ENCODE peak calls at places on chromosome 11, in seven cellular contexts. Q is mesendoderm, P is mesenchymal stem cell, Z is H9, F is neuronal stem cell, W is H1, S is trophoblast cell. E is an unnamed sample.
A peak's percentile ranks its signal among the peaks of the same experiment; 100 is the strongest.

GRCh38 chr11:108589136-108589535 is 4.4 kb downstream of the EXPH5 start:
- DNase-seq in Q (no peak), P (no peak), Z (no peak), F (no peak), W (no peak), S (no peak), E (no peak)

GRCh38 chr11:64694026-64694755 is 28.8 kb downstream of the NRXN2 start:
- DNase-seq in Q (no peak), P (no peak), Z (no peak), F (no peak), W (no peak), S (no peak), E (no peak)

GRCh38 chr11:86632499-86633269 is 39.7 kb downstream of the ME3 start:
- DNase-seq in Q (peak; percentile 95), P (peak; percentile 99), Z (peak; percentile 77), F (peak; percentile 12), W (peak; percentile 39), S (peak; percentile 53), E (peak; percentile 99)

GRCh38 chr11:12835286-12835685 is 161.1 kb downstream of the TEAD1 start:
- DNase-seq in Q (no peak), P (no peak), Z (no peak), F (no peak), W (no peak), S (no peak), E (no peak)

GRCh38 chr11:65452806-65453490 is 30.4 kb downstream of the NEAT1 start:
- DNase-seq in Q (no peak), P (peak; percentile 81), Z (no peak), F (no peak), W (no peak), S (no peak), E (peak; percentile 87)

GRCh38 chr11:42770444-42771065 is 541.2 kb upstream of the API5 start:
- DNase-seq in Q (peak; percentile 51), P (peak; percentile 15), Z (peak; percentile 31), F (peak; percentile 36), W (peak; percentile 7), S (peak; percentile 25), E (no peak)

GRCh38 chr11:92249156-92249753 is 24.6 kb downstream of the FAT3 start:
- DNase-seq in Q (no peak), P (no peak), Z (no peak), F (no peak), W (no peak), S (no peak), E (no peak)

GRCh38 chr11:67496113-67496512 is 9.1 kb downstream of the PITPNM1 start:
- DNase-seq in Q (no peak), P (no peak), Z (no peak), F (no peak), W (no peak), S (no peak), E (no peak)

GRCh38 chr11:12680246-12680939 is 6.2 kb downstream of the TEAD1 start:
- DNase-seq in Q (peak; percentile 98), P (peak; percentile 96), Z (peak; percentile 96), F (peak; percentile 85), W (peak; percentile 86), S (peak; percentile 75), E (peak; percentile 91)

GRCh38 chr11:1201395-1202153 is 21.3 kb upstream of the MUC5B start:
- DNase-seq in Q (no peak), P (peak; percentile 1), Z (no peak), F (no peak), W (no peak), S (no peak), E (no peak)

GRCh38 chr11:315051-315481 is 1.2 kb downstream of the IFITM1 start:
- DNase-seq in Q (no peak), P (peak; percentile 33), Z (no peak), F (no peak), W (no peak), S (no peak), E (no peak)

GRCh38 chr11:63682045-63682915 is 980 bp downstream of the RTN3 start:
- DNase-seq in Q (peak; percentile 62), P (peak; percentile 60), Z (peak; percentile 44), F (peak; percentile 24), W (no peak), S (peak; percentile 42), E (no peak)

GRCh38 chr11:111379500-111380136 is 543 bp upstream of the POU2AF1 start:
- DNase-seq in Q (no peak), P (no peak), Z (no peak), F (no peak), W (no peak), S (no peak), E (no peak)

GRCh38 chr11:2474059-2474901 is 29.5 kb downstream of the KCNQ1 start:
- DNase-seq in Q (no peak), P (no peak), Z (no peak), F (no peak), W (no peak), S (no peak), E (no peak)

GRCh38 chr11:6545917-6546605 is 49.0 kb downstream of the DNHD1 start:
- DNase-seq in Q (no peak), P (no peak), Z (peak; percentile 23), F (no peak), W (no peak), S (no peak), E (no peak)

DNA sequence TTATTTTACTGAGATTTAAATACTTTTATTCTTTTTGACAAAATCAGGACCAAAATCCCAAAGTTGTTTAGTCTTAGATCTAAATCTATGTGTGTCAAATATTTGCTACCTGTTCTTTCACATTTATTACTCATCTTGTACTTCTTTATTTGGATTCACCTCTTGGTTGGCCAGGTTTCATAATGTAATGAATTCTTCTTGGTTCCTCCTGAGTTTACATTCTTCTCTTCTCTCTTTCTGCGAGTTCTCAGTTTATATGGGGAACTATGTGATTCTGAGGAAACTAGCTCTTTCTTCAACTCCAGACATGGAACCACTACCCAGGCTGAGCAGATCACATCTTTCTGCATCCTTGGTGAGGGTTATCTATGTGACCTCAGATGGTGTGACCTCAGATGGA is 50.2 kb downstream of the EHF start:
- DNase-seq in Q (no peak), P (no peak), Z (no peak), F (no peak), W (no peak), S (no peak), E (no peak)
- H3K23ac ChIP-seq in Q (no peak overlapping the region), P (no peak overlapping the region), Z (no peak overlapping the region), F (no peak overlapping the region), W (no peak overlapping the region), S (no peak overlapping the region), E (no peak overlapping the region)

GRCh38 chr11:71447791-71448256 is 369 bp downstream of the DHCR7 start:
- DNase-seq in Q (peak; percentile 75), P (peak; percentile 56), Z (no peak), F (peak; percentile 48), W (no peak), S (no peak), E (no peak)

GRCh38 chr11:71448257-71449161 is at the start of gene DHCR7:
- DNase-seq in Q (peak; percentile 98), P (peak; percentile 96), Z (peak; percentile 98), F (peak; percentile 95), W (peak; percentile 86), S (peak; percentile 92), E (peak; percentile 93)

GRCh38 chr11:71450507-71450906 is 2.3 kb upstream of the DHCR7 start:
- DNase-seq in Q (no peak), P (no peak), Z (no peak), F (no peak), W (no peak), S (no peak), E (no peak)

GRCh38 chr11:71451596-71452353 is 1.2 kb upstream of the NADSYN1 start:
- DNase-seq in Q (peak; percentile 78), P (no peak), Z (peak; percentile 86), F (no peak), W (peak; percentile 38), S (no peak), E (no peak)

GRCh38 chr11:71449596-71449995 is 1.4 kb upstream of the DHCR7 start:
- DNase-seq in Q (no peak), P (no peak), Z (no peak), F (no peak), W (no peak), S (no peak), E (no peak)
- H3K23ac ChIP-seq in Q (no peak overlapping the region), P (no peak overlapping the region), Z (no peak overlapping the region), F (no peak overlapping the region), W (no peak overlapping the region), S (no peak overlapping the region), E (peak overlapping the region; percentile 4)

DNA sequence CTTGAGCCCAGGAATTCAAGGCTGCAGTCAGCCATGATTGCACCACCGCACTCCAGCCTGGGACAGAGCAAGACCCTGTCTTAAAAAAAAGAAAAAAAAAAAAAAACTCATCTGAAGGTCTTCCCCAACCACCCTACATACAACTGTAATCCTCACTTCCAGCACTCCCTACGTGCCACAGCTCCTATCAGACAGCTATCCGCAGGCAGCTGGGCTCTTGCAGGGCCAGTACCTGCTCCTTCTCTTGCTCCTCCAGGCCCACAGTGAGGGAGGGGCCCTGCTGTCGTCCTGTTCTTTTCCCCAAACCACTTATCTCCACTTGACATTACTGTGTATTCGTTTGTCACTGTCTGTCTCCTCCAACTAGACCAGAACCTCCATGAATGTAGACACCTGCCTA is 156.1 kb upstream of the NECTIN1 start:
- DNase-seq in Q (peak; percentile 56), P (no peak), Z (no peak), F (no peak), W (no peak), S (no peak), E (no peak)
- H3K23ac ChIP-seq in Q (no peak overlapping the region), P (no peak overlapping the region), Z (no peak overlapping the region), F (no peak overlapping the region), W (no peak overlapping the region), S (no peak overlapping the region), E (no peak overlapping the region)

GRCh38 chr11:31809857-31810778 is 1.0 kb downstream of the PAX6 start:
- DNase-seq in Q (peak; percentile 74), P (peak; percentile 46), Z (peak; percentile 64), F (no peak), W (no peak), S (no peak), E (peak; percentile 28)

GRCh38 chr11:31810779-31811647 is at the start of gene PAX6:
- DNase-seq in Q (peak; percentile 88), P (no peak), Z (peak; percentile 88), F (peak; percentile 97), W (no peak), S (peak; percentile 61), E (peak; percentile 19)

GRCh38 chr11:31813242-31813960 is 2.3 kb upstream of the PAX6 start:
- DNase-seq in Q (peak; percentile 89), P (no peak), Z (no peak), F (no peak), W (no peak), S (no peak), E (no peak)

GRCh38 chr11:31813961-31814868 is 3.1 kb upstream of the PAX6 start:
- DNase-seq in Q (peak; percentile 57), P (no peak), Z (peak; percentile 53), F (no peak), W (no peak), S (no peak), E (no peak)

DNA sequence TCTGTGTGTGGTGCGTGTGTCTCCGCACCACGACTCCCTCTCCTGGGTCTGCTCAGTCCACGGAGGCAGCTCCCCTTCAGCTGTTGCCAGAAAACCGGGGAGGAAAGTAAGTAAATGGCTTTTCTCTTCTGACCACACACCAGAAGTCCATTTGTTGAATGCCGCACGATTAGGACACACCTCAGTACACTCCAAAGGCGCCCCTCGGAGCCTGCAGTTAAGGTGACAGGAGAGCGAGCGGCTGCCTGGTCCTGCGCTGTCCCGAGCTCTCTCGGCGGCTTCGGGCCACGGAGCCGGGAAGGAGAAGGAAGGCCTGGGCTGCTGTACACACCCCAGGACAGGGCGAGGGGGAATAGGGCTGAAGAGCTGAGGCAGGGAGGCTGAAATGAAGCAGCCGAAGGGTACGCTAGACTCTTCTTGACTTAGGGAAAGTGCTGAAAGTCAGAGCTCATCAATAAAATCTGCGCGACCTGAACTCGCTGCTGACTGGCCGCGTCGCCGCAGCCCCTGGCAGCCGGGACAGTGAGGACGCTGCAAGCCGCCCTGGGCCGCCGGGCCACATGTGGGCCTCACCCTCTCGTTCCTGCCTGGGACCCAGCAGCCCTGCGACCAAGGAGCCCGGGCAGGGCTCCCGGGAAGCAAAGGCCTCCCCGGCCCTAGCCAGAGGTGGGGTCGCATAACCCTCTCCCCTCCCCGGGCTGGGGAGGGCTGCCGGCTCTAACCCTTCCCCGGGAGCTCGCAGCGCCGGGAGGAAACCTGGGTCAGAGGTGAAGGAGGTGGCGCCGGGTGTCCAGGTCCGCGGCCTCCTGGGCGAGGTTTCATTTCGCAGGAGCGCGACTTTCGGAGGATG is 1.5 kb upstream of the PAX6 start:
- DNase-seq in Q (peak; percentile 59), P (peak; percentile 31), Z (no peak), F (no peak), W (no peak), S (no peak), E (no peak)
- H3K23ac ChIP-seq in Q (peak overlapping the region; percentile 71), P (no peak overlapping the region), Z (no peak overlapping the region), F (peak overlapping the region; percentile 37), W (no peak overlapping the region), S (no peak overlapping the region), E (no peak overlapping the region)